ENCODE peak calls at places on chromosome 20, in five cellular contexts. One of them, this sample, is unnamed.

GRCh38 chr20:35021063-35021462 is 65.4 kb downstream of the MYH7B start:
- DNase-seq in fibroblast of lung: peak
- DNase-seq in GM23338: no peak
- DNase-seq in tibial artery: no peak
- DNase-seq in lower lobe of right lung: no peak
- DNase-seq in this sample: no peak

GRCh38 chr20:11676618-11677289 is 240.9 kb upstream of the BTBD3 start:
- DNase-seq in fibroblast of lung: peak
- DNase-seq in GM23338: peak
- DNase-seq in tibial artery: no peak
- DNase-seq in lower lobe of right lung: no peak
- DNase-seq in this sample: no peak

GRCh38 chr20:47360489-47361267 is 4.2 kb upstream of the ZMYND8 start:
- DNase-seq in fibroblast of lung: peak
- DNase-seq in GM23338: peak
- DNase-seq in tibial artery: peak
- DNase-seq in lower lobe of right lung: peak
- DNase-seq in this sample: peak

GRCh38 chr20:22962567-22963439 is 72.3 kb upstream of the SSTR4 start:
- DNase-seq in fibroblast of lung: no peak
- DNase-seq in GM23338: no peak
- DNase-seq in tibial artery: no peak
- DNase-seq in lower lobe of right lung: no peak
- DNase-seq in this sample: no peak

GRCh38 chr20:61252601-61253263 is 671 bp downstream of the CDH4 start:
- DNase-seq in fibroblast of lung: peak
- DNase-seq in GM23338: peak
- DNase-seq in tibial artery: no peak
- DNase-seq in lower lobe of right lung: no peak
- DNase-seq in this sample: no peak

GRCh38 chr20:39042279-39043150 is 80.4 kb downstream of the DHX35 start:
- DNase-seq in fibroblast of lung: peak
- DNase-seq in GM23338: no peak
- DNase-seq in tibial artery: no peak
- DNase-seq in lower lobe of right lung: no peak
- DNase-seq in this sample: no peak

GRCh38 chr20:62405108-62405980 is 1.7 kb downstream of the CABLES2 start:
- DNase-seq in fibroblast of lung: peak
- DNase-seq in GM23338: peak
- DNase-seq in tibial artery: peak
- DNase-seq in lower lobe of right lung: no peak
- DNase-seq in this sample: peak

GRCh38 chr20:19074828-19075516 is 137.5 kb upstream of the SLC24A3 start:
- DNase-seq in fibroblast of lung: no peak
- DNase-seq in GM23338: no peak
- DNase-seq in tibial artery: no peak
- DNase-seq in lower lobe of right lung: peak
- DNase-seq in this sample: no peak

GRCh38 chr20:19453369-19453768 is 240.9 kb downstream of the SLC24A3 start:
- DNase-seq in fibroblast of lung: no peak
- DNase-seq in GM23338: no peak
- DNase-seq in tibial artery: no peak
- DNase-seq in lower lobe of right lung: no peak
- DNase-seq in this sample: no peak

GRCh38 chr20:24892522-24892921 is 56.5 kb upstream of the CST7 start:
- DNase-seq in fibroblast of lung: no peak
- DNase-seq in GM23338: no peak
- DNase-seq in tibial artery: no peak
- DNase-seq in lower lobe of right lung: no peak
- DNase-seq in this sample: peak

GRCh38 chr20:51188941-51189340 is 166.0 kb upstream of the KCNG1 start:
- DNase-seq in fibroblast of lung: no peak
- DNase-seq in GM23338: no peak
- DNase-seq in tibial artery: no peak
- DNase-seq in lower lobe of right lung: no peak
- DNase-seq in this sample: no peak

GRCh38 chr20:51193066-51193772 is 170.3 kb upstream of the KCNG1 start:
- DNase-seq in fibroblast of lung: peak
- DNase-seq in GM23338: no peak
- DNase-seq in tibial artery: no peak
- DNase-seq in lower lobe of right lung: no peak
- DNase-seq in this sample: no peak

GRCh38 chr20:51190783-51191180 is 167.9 kb upstream of the KCNG1 start:
- DNase-seq in fibroblast of lung: peak
- DNase-seq in GM23338: no peak
- DNase-seq in tibial artery: no peak
- DNase-seq in lower lobe of right lung: no peak
- DNase-seq in this sample: no peak

GRCh38 chr20:51187318-51187717 is 164.4 kb upstream of the KCNG1 start:
- DNase-seq in fibroblast of lung: no peak
- DNase-seq in GM23338: no peak
- DNase-seq in tibial artery: no peak
- DNase-seq in lower lobe of right lung: no peak
- DNase-seq in this sample: no peak

DNA sequence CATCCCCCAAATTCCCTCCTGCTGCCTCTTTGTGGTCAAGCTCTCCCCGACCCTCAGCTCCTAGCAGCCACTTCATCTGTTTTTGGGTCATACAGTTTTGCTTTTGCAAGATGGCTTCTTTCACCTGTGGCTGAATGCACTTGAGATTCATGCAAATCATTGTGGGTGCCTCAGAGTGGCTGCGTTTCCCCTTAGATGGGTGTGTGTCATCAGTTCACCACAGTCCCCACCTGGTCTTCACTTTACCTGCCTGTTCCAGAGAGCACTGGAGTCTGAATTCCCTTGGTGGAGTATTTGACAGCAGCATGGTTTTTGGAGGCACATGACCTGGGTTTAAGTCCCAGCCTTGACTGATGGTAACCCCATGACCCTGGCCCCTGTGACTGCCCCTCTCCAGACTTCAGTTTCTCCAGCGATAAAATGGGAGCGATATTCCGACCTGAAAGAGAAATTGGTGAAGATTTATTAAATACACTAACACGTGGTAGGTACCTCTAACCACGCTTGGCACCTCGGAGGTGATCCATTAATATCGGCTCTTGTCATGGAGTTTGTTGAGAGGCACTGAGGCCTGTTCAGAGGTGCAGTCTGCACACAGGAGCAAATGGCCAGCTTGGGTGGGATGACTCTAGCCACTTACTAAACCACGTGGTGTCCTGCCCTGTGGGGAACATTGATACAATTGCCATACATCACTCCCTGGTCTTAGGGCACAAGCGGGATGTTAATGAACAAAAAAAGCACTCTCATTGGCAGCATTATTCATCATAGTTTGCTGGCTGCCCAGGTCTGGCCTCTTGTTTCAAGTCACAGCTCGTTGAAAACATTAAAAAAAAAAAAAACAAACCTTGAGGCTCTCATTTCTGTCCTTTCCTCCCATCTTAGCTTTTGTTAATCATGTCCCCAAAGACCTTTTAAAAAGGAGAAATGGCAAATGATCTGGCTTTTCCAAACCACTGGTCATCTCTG is 167.2 kb upstream of the KCNG1 start:
- DNase-seq in fibroblast of lung: no peak
- DNase-seq in GM23338: no peak
- DNase-seq in tibial artery: no peak
- DNase-seq in lower lobe of right lung: no peak
- DNase-seq in this sample: no peak
- H3K27ac ChIP-seq in fibroblast of lung: no peak
- H3K27ac ChIP-seq in GM23338: no peak
- H3K27ac ChIP-seq in tibial artery: no peak
- H3K27ac ChIP-seq in lower lobe of right lung: no peak
- H3K27ac ChIP-seq in this sample: no peak

DNA sequence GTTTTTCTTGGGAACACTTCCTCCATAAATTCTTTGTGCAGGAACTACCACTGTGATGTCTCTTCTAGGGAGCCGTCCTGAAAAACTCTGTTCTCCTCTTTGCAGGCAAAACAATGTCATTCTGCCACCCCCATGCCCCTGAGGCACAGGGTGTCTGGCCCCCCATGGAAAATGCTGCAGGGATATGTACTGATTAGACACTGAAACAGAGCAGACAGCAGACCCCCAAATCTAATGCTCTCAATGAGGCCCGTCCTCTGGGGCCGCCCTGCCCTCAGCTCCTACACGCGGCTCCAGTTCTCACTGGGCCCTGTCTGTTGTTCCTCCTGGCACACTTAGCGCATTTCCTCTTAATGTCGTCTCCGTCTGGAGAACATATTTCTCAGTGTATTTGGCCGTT is 97.5 kb downstream of the LAMP5 start:
- DNase-seq in fibroblast of lung: no peak
- DNase-seq in GM23338: no peak
- DNase-seq in tibial artery: no peak
- DNase-seq in lower lobe of right lung: no peak
- DNase-seq in this sample: no peak
- H3K4me3 ChIP-seq in fibroblast of lung: no peak
- H3K4me3 ChIP-seq in GM23338: no peak
- H3K4me3 ChIP-seq in tibial artery: no peak
- H3K4me3 ChIP-seq in lower lobe of right lung: no peak
- H3K4me3 ChIP-seq in this sample: no peak

GRCh38 chr20:59062057-59062456 is 19.5 kb upstream of the PRELID3B start:
- DNase-seq in fibroblast of lung: no peak
- DNase-seq in GM23338: no peak
- DNase-seq in tibial artery: no peak
- DNase-seq in lower lobe of right lung: no peak
- DNase-seq in this sample: no peak

GRCh38 chr20:59068534-59068933 is 25.9 kb upstream of the PRELID3B start:
- DNase-seq in fibroblast of lung: no peak
- DNase-seq in GM23338: no peak
- DNase-seq in tibial artery: no peak
- DNase-seq in lower lobe of right lung: no peak
- DNase-seq in this sample: no peak

GRCh38 chr20:59064214-59064722 is 21.7 kb upstream of the PRELID3B start:
- DNase-seq in fibroblast of lung: no peak
- DNase-seq in GM23338: no peak
- DNase-seq in tibial artery: no peak
- DNase-seq in lower lobe of right lung: no peak
- DNase-seq in this sample: no peak

DNA sequence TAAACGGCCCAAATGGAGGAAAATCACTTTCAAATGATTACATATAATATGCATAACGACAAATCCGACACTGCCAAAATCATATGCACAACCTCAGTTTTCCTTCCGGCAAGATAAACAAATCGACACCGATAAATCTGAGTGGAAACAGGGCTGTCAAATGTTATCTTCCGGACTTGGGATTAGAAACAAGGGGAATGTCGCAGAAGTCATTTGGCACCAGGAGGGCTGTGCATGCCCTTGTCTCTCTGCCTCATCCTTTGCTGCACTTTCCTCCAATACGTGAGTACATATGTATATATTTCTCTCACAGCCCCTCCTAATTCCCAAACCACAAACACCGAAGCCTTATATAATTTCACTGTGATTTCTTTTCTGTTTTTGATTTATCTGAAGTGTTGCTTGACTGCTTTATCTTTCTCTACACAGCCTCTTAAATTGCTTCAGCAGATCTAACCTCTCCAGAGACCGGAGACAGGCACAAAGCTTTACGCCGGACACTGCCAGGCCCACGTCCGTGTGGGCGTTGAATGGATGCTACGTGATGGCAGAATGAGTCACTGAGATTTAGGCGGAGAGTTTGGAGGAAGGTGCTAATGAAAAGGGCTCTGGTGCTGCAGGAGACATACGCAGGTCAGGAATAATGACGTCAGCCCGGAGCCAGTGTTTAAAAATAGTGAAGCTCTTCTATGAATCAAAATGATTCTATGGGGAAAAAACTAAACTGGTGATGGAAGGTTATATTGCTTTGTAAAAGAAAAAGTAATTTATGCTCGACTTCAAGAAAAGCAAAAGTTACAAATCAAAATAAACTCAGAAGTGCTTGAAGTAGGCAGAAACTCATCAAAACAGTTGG is 21.0 kb upstream of the PRELID3B start:
- DNase-seq in fibroblast of lung: peak
- DNase-seq in GM23338: no peak
- DNase-seq in tibial artery: no peak
- DNase-seq in lower lobe of right lung: no peak
- DNase-seq in this sample: no peak
- TF ChIP-seq CTCF in fibroblast of lung: no peak
- TF ChIP-seq CTCF in GM23338: no peak
- TF ChIP-seq CTCF in tibial artery: no peak
- TF ChIP-seq CTCF in lower lobe of right lung: no peak
- TF ChIP-seq CTCF in this sample: no peak

GRCh38 chr20:1853472-1853871 is 41.7 kb upstream of the SIRPA start:
- DNase-seq in fibroblast of lung: no peak
- DNase-seq in GM23338: no peak
- DNase-seq in tibial artery: no peak
- DNase-seq in lower lobe of right lung: no peak
- DNase-seq in this sample: no peak

GRCh38 chr20:1847780-1848179 is 47.4 kb upstream of the SIRPA start:
- DNase-seq in fibroblast of lung: no peak
- DNase-seq in GM23338: no peak
- DNase-seq in tibial artery: no peak
- DNase-seq in lower lobe of right lung: no peak
- DNase-seq in this sample: no peak

GRCh38 chr20:1854246-1854645 is 41.0 kb upstream of the SIRPA start:
- DNase-seq in fibroblast of lung: no peak
- DNase-seq in GM23338: no peak
- DNase-seq in tibial artery: no peak
- DNase-seq in lower lobe of right lung: no peak
- DNase-seq in this sample: no peak

GRCh38 chr20:1848378-1848777 is 46.8 kb upstream of the SIRPA start:
- DNase-seq in fibroblast of lung: no peak
- DNase-seq in GM23338: no peak
- DNase-seq in tibial artery: no peak
- DNase-seq in lower lobe of right lung: no peak
- DNase-seq in this sample: no peak

GRCh38 chr20:1851396-1851795 is 43.8 kb upstream of the SIRPA start:
- DNase-seq in fibroblast of lung: no peak
- DNase-seq in GM23338: no peak
- DNase-seq in tibial artery: no peak
- DNase-seq in lower lobe of right lung: no peak
- DNase-seq in this sample: no peak
- H3K27ac ChIP-seq in fibroblast of lung: no peak
- H3K27ac ChIP-seq in GM23338: no peak
- H3K27ac ChIP-seq in tibial artery: no peak
- H3K27ac ChIP-seq in lower lobe of right lung: no peak
- H3K27ac ChIP-seq in this sample: no peak

GRCh38 chr20:21127201-21127981 is 1.5 kb downstream of the KIZ start:
- DNase-seq in fibroblast of lung: no peak
- DNase-seq in GM23338: no peak
- DNase-seq in tibial artery: no peak
- DNase-seq in lower lobe of right lung: no peak
- DNase-seq in this sample: no peak
- H3K4me3 ChIP-seq in fibroblast of lung: no peak
- H3K4me3 ChIP-seq in GM23338: peak
- H3K4me3 ChIP-seq in tibial artery: no peak
- H3K4me3 ChIP-seq in lower lobe of right lung: no peak
- H3K4me3 ChIP-seq in this sample: no peak

GRCh38 chr20:42492285-42492684 is 697.4 kb downstream of the PTPRT start:
- DNase-seq in fibroblast of lung: no peak
- DNase-seq in GM23338: no peak
- DNase-seq in tibial artery: no peak
- DNase-seq in lower lobe of right lung: no peak
- DNase-seq in this sample: no peak

GRCh38 chr20:42492998-42493397 is 696.7 kb downstream of the PTPRT start:
- DNase-seq in fibroblast of lung: no peak
- DNase-seq in GM23338: no peak
- DNase-seq in tibial artery: no peak
- DNase-seq in lower lobe of right lung: no peak
- DNase-seq in this sample: no peak

GRCh38 chr20:42494290-42494689 is 695.4 kb downstream of the PTPRT start:
- DNase-seq in fibroblast of lung: no peak
- DNase-seq in GM23338: no peak
- DNase-seq in tibial artery: no peak
- DNase-seq in lower lobe of right lung: no peak
- DNase-seq in this sample: no peak
- TF ChIP-seq CTCF in fibroblast of lung: no peak
- TF ChIP-seq CTCF in GM23338: no peak
- TF ChIP-seq CTCF in tibial artery: no peak
- TF ChIP-seq CTCF in lower lobe of right lung: no peak
- TF ChIP-seq CTCF in this sample: no peak

This sample was measured in upper lobe of right lung.